ENCODE peak calls at places on chromosome 19, in seven cellular contexts. One of them, this sample, is unnamed.

GRCh38 chr19:23698711-23699520 is 11.9 kb upstream of the ZNF675 start:
- DNase-seq in left ventricle myocardium superior: no peak
- DNase-seq in activated CD8-positive, alpha-beta T cell treated with anti-CD3 and anti-CD28 coated beads for 36 hours: no peak
- DNase-seq in glutamatergic neuron: no peak
- DNase-seq in fibroblast of the conjunctiva: no peak
- DNase-seq in SJSA1: no peak
- DNase-seq in RKO: no peak
- DNase-seq in this sample: peak; percentile 41

GRCh38 chr19:41588497-41589209 is 12.7 kb downstream of the CEACAM21 start:
- DNase-seq in left ventricle myocardium superior: no peak
- DNase-seq in activated CD8-positive, alpha-beta T cell treated with anti-CD3 and anti-CD28 coated beads for 36 hours: peak; percentile 45
- DNase-seq in RKO: peak; percentile 51
- DNase-seq in SJSA1: no peak
- DNase-seq in fibroblast of the conjunctiva: no peak
- DNase-seq in glutamatergic neuron: no peak
- DNase-seq in this sample: no peak

GRCh38 chr19:43311706-43312105 is 41.8 kb upstream of the CD177 start:
- DNase-seq in left ventricle myocardium superior: no peak
- DNase-seq in SJSA1: no peak
- DNase-seq in glutamatergic neuron: no peak
- DNase-seq in RKO: no peak
- DNase-seq in fibroblast of the conjunctiva: no peak
- DNase-seq in activated CD8-positive, alpha-beta T cell treated with anti-CD3 and anti-CD28 coated beads for 36 hours: no peak
- DNase-seq in this sample: no peak

GRCh38 chr19:31231181-31231580 is 118.1 kb downstream of the TSHZ3 start:
- DNase-seq in SJSA1: no peak
- DNase-seq in fibroblast of the conjunctiva: no peak
- DNase-seq in RKO: no peak
- DNase-seq in activated CD8-positive, alpha-beta T cell treated with anti-CD3 and anti-CD28 coated beads for 36 hours: no peak
- DNase-seq in glutamatergic neuron: no peak
- DNase-seq in left ventricle myocardium superior: no peak
- DNase-seq in this sample: no peak

GRCh38 chr19:15038304-15038703 is 11.0 kb upstream of the CASP14 start:
- DNase-seq in RKO: no peak
- DNase-seq in left ventricle myocardium superior: no peak
- DNase-seq in fibroblast of the conjunctiva: no peak
- DNase-seq in SJSA1: no peak
- DNase-seq in glutamatergic neuron: no peak
- DNase-seq in activated CD8-positive, alpha-beta T cell treated with anti-CD3 and anti-CD28 coated beads for 36 hours: no peak
- DNase-seq in this sample: no peak

GRCh38 chr19:45985321-45985720 is 9.9 kb upstream of the CCDC61 start:
- DNase-seq in fibroblast of the conjunctiva: no peak
- DNase-seq in SJSA1: no peak
- DNase-seq in RKO: no peak
- DNase-seq in glutamatergic neuron: no peak
- DNase-seq in activated CD8-positive, alpha-beta T cell treated with anti-CD3 and anti-CD28 coated beads for 36 hours: no peak
- DNase-seq in left ventricle myocardium superior: no peak
- DNase-seq in this sample: no peak

GRCh38 chr19:35596366-35596999 is 10.5 kb downstream of the PMIS2 start:
- DNase-seq in left ventricle myocardium superior: no peak
- DNase-seq in RKO: no peak
- DNase-seq in activated CD8-positive, alpha-beta T cell treated with anti-CD3 and anti-CD28 coated beads for 36 hours: peak; percentile 59
- DNase-seq in SJSA1: no peak
- DNase-seq in fibroblast of the conjunctiva: no peak
- DNase-seq in glutamatergic neuron: no peak
- DNase-seq in this sample: peak; percentile 50

GRCh38 chr19:30649934-30650614 is 277.9 kb downstream of the ZNF536 start:
- DNase-seq in activated CD8-positive, alpha-beta T cell treated with anti-CD3 and anti-CD28 coated beads for 36 hours: peak; percentile 63
- DNase-seq in RKO: peak; percentile 54
- DNase-seq in SJSA1: no peak
- DNase-seq in glutamatergic neuron: peak; percentile 58
- DNase-seq in left ventricle myocardium superior: no peak
- DNase-seq in fibroblast of the conjunctiva: peak; percentile 51
- DNase-seq in this sample: peak; percentile 59

GRCh38 chr19:31648347-31648746 is 299.1 kb upstream of the TSHZ3 start:
- DNase-seq in glutamatergic neuron: no peak
- DNase-seq in left ventricle myocardium superior: no peak
- DNase-seq in RKO: peak; percentile 6
- DNase-seq in fibroblast of the conjunctiva: no peak
- DNase-seq in activated CD8-positive, alpha-beta T cell treated with anti-CD3 and anti-CD28 coated beads for 36 hours: no peak
- DNase-seq in SJSA1: peak; percentile 55
- DNase-seq in this sample: no peak

GRCh38 chr19:14149509-14149994 is 13.2 kb upstream of the ASF1B start:
- DNase-seq in SJSA1: no peak
- DNase-seq in activated CD8-positive, alpha-beta T cell treated with anti-CD3 and anti-CD28 coated beads for 36 hours: peak; percentile 61
- DNase-seq in left ventricle myocardium superior: peak; percentile 90
- DNase-seq in glutamatergic neuron: no peak
- DNase-seq in RKO: no peak
- DNase-seq in fibroblast of the conjunctiva: no peak
- DNase-seq in this sample: peak; percentile 55

GRCh38 chr19:15283141-15283885 is 49.0 kb downstream of the BRD4 start:
- DNase-seq in fibroblast of the conjunctiva: peak; percentile 75
- DNase-seq in RKO: no peak
- DNase-seq in glutamatergic neuron: no peak
- DNase-seq in left ventricle myocardium superior: no peak
- DNase-seq in activated CD8-positive, alpha-beta T cell treated with anti-CD3 and anti-CD28 coated beads for 36 hours: peak; percentile 50
- DNase-seq in SJSA1: no peak
- DNase-seq in this sample: no peak

GRCh38 chr19:38469151-38469550 is 35.7 kb downstream of the RYR1 start:
- DNase-seq in activated CD8-positive, alpha-beta T cell treated with anti-CD3 and anti-CD28 coated beads for 36 hours: no peak
- DNase-seq in RKO: no peak
- DNase-seq in fibroblast of the conjunctiva: no peak
- DNase-seq in SJSA1: no peak
- DNase-seq in glutamatergic neuron: no peak
- DNase-seq in left ventricle myocardium superior: no peak
- DNase-seq in this sample: no peak

GRCh38 chr19:27890696-27891095 is 1322.3 kb downstream of the UQCRFS1 start:
- DNase-seq in activated CD8-positive, alpha-beta T cell treated with anti-CD3 and anti-CD28 coated beads for 36 hours: no peak
- DNase-seq in glutamatergic neuron: no peak
- DNase-seq in fibroblast of the conjunctiva: no peak
- DNase-seq in SJSA1: no peak
- DNase-seq in left ventricle myocardium superior: no peak
- DNase-seq in RKO: no peak
- DNase-seq in this sample: no peak

GRCh38 chr19:46812898-46813569 is 24.6 kb upstream of the SLC1A5 start:
- DNase-seq in left ventricle myocardium superior: no peak
- DNase-seq in fibroblast of the conjunctiva: no peak
- DNase-seq in RKO: no peak
- DNase-seq in glutamatergic neuron: no peak
- DNase-seq in activated CD8-positive, alpha-beta T cell treated with anti-CD3 and anti-CD28 coated beads for 36 hours: no peak
- DNase-seq in SJSA1: no peak
- DNase-seq in this sample: peak; percentile 18

GRCh38 chr19:45780448-45781281 is 1.6 kb downstream of the DMPK start:
- DNase-seq in RKO: no peak
- DNase-seq in activated CD8-positive, alpha-beta T cell treated with anti-CD3 and anti-CD28 coated beads for 36 hours: no peak
- DNase-seq in left ventricle myocardium superior: no peak
- DNase-seq in glutamatergic neuron: no peak
- DNase-seq in fibroblast of the conjunctiva: no peak
- DNase-seq in SJSA1: no peak
- DNase-seq in this sample: no peak

GRCh38 chr19:17125728-17126677 is 50.4 kb downstream of the MYO9B start:
- DNase-seq in RKO: no peak
- DNase-seq in glutamatergic neuron: peak; percentile 65
- DNase-seq in SJSA1: peak; percentile 80
- DNase-seq in left ventricle myocardium superior: peak; percentile 70
- DNase-seq in fibroblast of the conjunctiva: no peak
- DNase-seq in activated CD8-positive, alpha-beta T cell treated with anti-CD3 and anti-CD28 coated beads for 36 hours: peak; percentile 84
- DNase-seq in this sample: peak; percentile 94

GRCh38 chr19:47230122-47230920 is 678 bp downstream of the BBC3 start:
- DNase-seq in glutamatergic neuron: peak; percentile 81
- DNase-seq in SJSA1: peak; percentile 65
- DNase-seq in fibroblast of the conjunctiva: no peak
- DNase-seq in left ventricle myocardium superior: peak; percentile 82
- DNase-seq in activated CD8-positive, alpha-beta T cell treated with anti-CD3 and anti-CD28 coated beads for 36 hours: peak; percentile 87
- DNase-seq in RKO: peak; percentile 51
- DNase-seq in this sample: peak; percentile 69

GRCh38 chr19:3548594-3548993 is 8.8 kb downstream of the MFSD12 start:
- DNase-seq in SJSA1: no peak
- DNase-seq in activated CD8-positive, alpha-beta T cell treated with anti-CD3 and anti-CD28 coated beads for 36 hours: no peak
- DNase-seq in glutamatergic neuron: no peak
- DNase-seq in RKO: no peak
- DNase-seq in fibroblast of the conjunctiva: no peak
- DNase-seq in left ventricle myocardium superior: no peak
- DNase-seq in this sample: no peak

GRCh38 chr19:7535993-7536685 is 622 bp downstream of the PNPLA6 start:
- DNase-seq in RKO: no peak
- DNase-seq in fibroblast of the conjunctiva: no peak
- DNase-seq in glutamatergic neuron: no peak
- DNase-seq in activated CD8-positive, alpha-beta T cell treated with anti-CD3 and anti-CD28 coated beads for 36 hours: no peak
- DNase-seq in left ventricle myocardium superior: peak; percentile 41
- DNase-seq in SJSA1: no peak
- DNase-seq in this sample: no peak

GRCh38 chr19:45451181-45451849 is 16.5 kb upstream of the FOSB start:
- DNase-seq in SJSA1: no peak
- DNase-seq in RKO: peak; percentile 52
- DNase-seq in activated CD8-positive, alpha-beta T cell treated with anti-CD3 and anti-CD28 coated beads for 36 hours: peak; percentile 60
- DNase-seq in glutamatergic neuron: peak; percentile 40
- DNase-seq in left ventricle myocardium superior: peak; percentile 44
- DNase-seq in fibroblast of the conjunctiva: no peak
- DNase-seq in this sample: no peak

GRCh38 chr19:51108066-51108804 is at the start of gene CTU1:
- DNase-seq in SJSA1: peak; percentile 98
- DNase-seq in activated CD8-positive, alpha-beta T cell treated with anti-CD3 and anti-CD28 coated beads for 36 hours: peak; percentile 99
- DNase-seq in RKO: peak; percentile 99
- DNase-seq in fibroblast of the conjunctiva: peak; percentile 98
- DNase-seq in glutamatergic neuron: peak; percentile 98
- DNase-seq in left ventricle myocardium superior: peak; percentile 97
- DNase-seq in this sample: peak; percentile 98

GRCh38 chr19:53906211-53907192 is 2.6 kb upstream of the CACNG7 start:
- DNase-seq in left ventricle myocardium superior: peak; percentile 66
- DNase-seq in SJSA1: no peak
- DNase-seq in glutamatergic neuron: peak; percentile 81
- DNase-seq in fibroblast of the conjunctiva: no peak
- DNase-seq in activated CD8-positive, alpha-beta T cell treated with anti-CD3 and anti-CD28 coated beads for 36 hours: peak; percentile 73
- DNase-seq in RKO: peak; percentile 51
- DNase-seq in this sample: peak; percentile 59

GRCh38 chr19:54248016-54248601 is 5.5 kb upstream of the LILRA6 start:
- DNase-seq in left ventricle myocardium superior: no peak
- DNase-seq in RKO: peak; percentile 50
- DNase-seq in glutamatergic neuron: no peak
- DNase-seq in activated CD8-positive, alpha-beta T cell treated with anti-CD3 and anti-CD28 coated beads for 36 hours: peak; percentile 64
- DNase-seq in SJSA1: peak; percentile 23
- DNase-seq in fibroblast of the conjunctiva: no peak
- DNase-seq in this sample: no peak

GRCh38 chr19:30752876-30753275 is 380.7 kb downstream of the ZNF536 start:
- DNase-seq in SJSA1: peak; percentile 14
- DNase-seq in glutamatergic neuron: no peak
- DNase-seq in fibroblast of the conjunctiva: no peak
- DNase-seq in left ventricle myocardium superior: no peak
- DNase-seq in activated CD8-positive, alpha-beta T cell treated with anti-CD3 and anti-CD28 coated beads for 36 hours: no peak
- DNase-seq in RKO: no peak
- DNase-seq in this sample: no peak

GRCh38 chr19:38412961-38413360 is 10.1 kb downstream of the FAM98C start:
- DNase-seq in fibroblast of the conjunctiva: no peak
- DNase-seq in SJSA1: no peak
- DNase-seq in activated CD8-positive, alpha-beta T cell treated with anti-CD3 and anti-CD28 coated beads for 36 hours: no peak
- DNase-seq in left ventricle myocardium superior: no peak
- DNase-seq in RKO: no peak
- DNase-seq in glutamatergic neuron: no peak
- DNase-seq in this sample: no peak

GRCh38 chr19:56740478-56740877 is 68.9 kb upstream of the ZNF835 start:
- DNase-seq in SJSA1: no peak
- DNase-seq in glutamatergic neuron: no peak
- DNase-seq in left ventricle myocardium superior: no peak
- DNase-seq in activated CD8-positive, alpha-beta T cell treated with anti-CD3 and anti-CD28 coated beads for 36 hours: no peak
- DNase-seq in RKO: no peak
- DNase-seq in fibroblast of the conjunctiva: no peak
- DNase-seq in this sample: no peak

GRCh38 chr19:13149628-13150186 is 468 bp downstream of the STX10 start:
- DNase-seq in left ventricle myocardium superior: peak; percentile 71
- DNase-seq in RKO: peak; percentile 82
- DNase-seq in glutamatergic neuron: peak; percentile 79
- DNase-seq in activated CD8-positive, alpha-beta T cell treated with anti-CD3 and anti-CD28 coated beads for 36 hours: peak; percentile 53
- DNase-seq in SJSA1: no peak
- DNase-seq in fibroblast of the conjunctiva: no peak
- DNase-seq in this sample: peak; percentile 68

GRCh38 chr19:45340232-45340898 is at the start of gene KLC3:
- DNase-seq in glutamatergic neuron: no peak
- DNase-seq in RKO: no peak
- DNase-seq in SJSA1: no peak
- DNase-seq in fibroblast of the conjunctiva: no peak
- DNase-seq in activated CD8-positive, alpha-beta T cell treated with anti-CD3 and anti-CD28 coated beads for 36 hours: peak; percentile 37
- DNase-seq in left ventricle myocardium superior: no peak
- DNase-seq in this sample: no peak

GRCh38 chr19:27735314-27735713 is 1477.6 kb downstream of the UQCRFS1 start:
- DNase-seq in RKO: no peak
- DNase-seq in left ventricle myocardium superior: no peak
- DNase-seq in glutamatergic neuron: no peak
- DNase-seq in activated CD8-positive, alpha-beta T cell treated with anti-CD3 and anti-CD28 coated beads for 36 hours: no peak
- DNase-seq in SJSA1: no peak
- DNase-seq in fibroblast of the conjunctiva: no peak
- DNase-seq in this sample: no peak

GRCh38 chr19:1730157-1730556 is 23.1 kb upstream of the ONECUT3 start:
- DNase-seq in activated CD8-positive, alpha-beta T cell treated with anti-CD3 and anti-CD28 coated beads for 36 hours: no peak
- DNase-seq in SJSA1: no peak
- DNase-seq in left ventricle myocardium superior: no peak
- DNase-seq in RKO: no peak
- DNase-seq in fibroblast of the conjunctiva: no peak
- DNase-seq in glutamatergic neuron: peak; percentile 42
- DNase-seq in this sample: no peak

GRCh38 chr19:13005861-13006370 is 10.6 kb downstream of the NFIX start:
- DNase-seq in activated CD8-positive, alpha-beta T cell treated with anti-CD3 and anti-CD28 coated beads for 36 hours: no peak
- DNase-seq in left ventricle myocardium superior: no peak
- DNase-seq in SJSA1: no peak
- DNase-seq in glutamatergic neuron: no peak
- DNase-seq in fibroblast of the conjunctiva: no peak
- DNase-seq in RKO: no peak
- DNase-seq in this sample: no peak

GRCh38 chr19:11587973-11588631 is 9.2 kb upstream of the ZNF627 start:
- DNase-seq in glutamatergic neuron: no peak
- DNase-seq in SJSA1: no peak
- DNase-seq in RKO: no peak
- DNase-seq in left ventricle myocardium superior: no peak
- DNase-seq in activated CD8-positive, alpha-beta T cell treated with anti-CD3 and anti-CD28 coated beads for 36 hours: no peak
- DNase-seq in fibroblast of the conjunctiva: no peak
- DNase-seq in this sample: no peak

GRCh38 chr19:8240274-8241229 is 31.4 kb downstream of the CERS4 start:
- DNase-seq in SJSA1: no peak
- DNase-seq in glutamatergic neuron: peak; percentile 74
- DNase-seq in fibroblast of the conjunctiva: peak; percentile 87
- DNase-seq in left ventricle myocardium superior: peak; percentile 94
- DNase-seq in RKO: peak; percentile 54
- DNase-seq in activated CD8-positive, alpha-beta T cell treated with anti-CD3 and anti-CD28 coated beads for 36 hours: peak; percentile 86
- DNase-seq in this sample: peak; percentile 80

GRCh38 chr19:35860436-35860817 is 3.7 kb downstream of the KIRREL2 start:
- DNase-seq in fibroblast of the conjunctiva: no peak
- DNase-seq in RKO: no peak
- DNase-seq in left ventricle myocardium superior: no peak
- DNase-seq in activated CD8-positive, alpha-beta T cell treated with anti-CD3 and anti-CD28 coated beads for 36 hours: no peak
- DNase-seq in SJSA1: no peak
- DNase-seq in glutamatergic neuron: peak; percentile 43
- DNase-seq in this sample: no peak

This sample was measured in BE2C.